ENCODE peak calls at places on chromosomes 1 and 21, in four cellular contexts. H is H7; Q is stimulated activated CD8-positive, alpha-beta memory T cell treated with anti-CD3 and anti-CD28 coated beads, Interleukin-15, amount 100 ng/mL, for 24 hours; W is HuH-7. E is an unnamed sample.

GRCh38 chr1:171641076-171641864 is 11.2 kb downstream of the MYOC start:
- DNase-seq in H (peak), Q (no peak), W (no peak), E (no peak)

GRCh38 chr1:198147216-198147615 is 9.6 kb upstream of the NEK7 start:
- DNase-seq in H (no peak), Q (no peak), W (no peak), E (no peak)

GRCh38 chr1:88890790-88891317 is 513 bp downstream of the GTF2B start:
- DNase-seq in H (peak), Q (no peak), W (peak), E (no peak)

GRCh38 chr1:104991702-104992101 is 1242.0 kb downstream of the AMY1C start:
- DNase-seq in H (no peak), Q (no peak), W (no peak), E (no peak)

GRCh38 chr1:81681570-81681969 is 119.2 kb upstream of the ADGRL2 start:
- DNase-seq in H (no peak), Q (no peak), W (no peak), E (no peak)

GRCh38 chr1:111705841-111706240 is 33.4 kb downstream of the INKA2 start:
- DNase-seq in H (no peak), Q (no peak), W (no peak), E (no peak)

GRCh38 chr1:109948285-109948630 is 36.3 kb upstream of the AHCYL1 start:
- DNase-seq in H (no peak), Q (no peak), W (no peak), E (no peak)

GRCh38 chr1:176552217-176552974 is 89.4 kb downstream of the PAPPA2 start:
- DNase-seq in H (no peak), Q (no peak), W (no peak), E (no peak)

GRCh38 chr1:35557118-35557610 is at the start of gene KIAA0319L:
- DNase-seq in H (peak), Q (no peak), W (peak), E (peak)

GRCh38 chr1:114113801-114114750 is 39.6 kb downstream of the SYT6 start:
- DNase-seq in H (no peak), Q (no peak), W (no peak), E (no peak)

GRCh38 chr1:51736702-51737101 is 119.8 kb downstream of the OSBPL9 start:
- DNase-seq in H (no peak), Q (no peak), W (no peak), E (no peak)

GRCh38 chr1:98054367-98054701 is 133.5 kb upstream of the DPYD start:
- DNase-seq in H (no peak), Q (no peak), W (no peak), E (no peak)

GRCh38 chr1:36759355-36759754 is 275.0 kb downstream of the GRIK3 start:
- DNase-seq in H (no peak), Q (no peak), W (no peak), E (no peak)

GRCh38 chr1:27102707-27103468 is 52.0 kb downstream of the SLC9A1 start:
- DNase-seq in H (peak), Q (peak), W (peak), E (peak)

GRCh38 chr21:45525910-45526306 is 16.3 kb downstream of the SLC19A1 start:
- DNase-seq in H (no peak), Q (no peak), W (no peak), E (no peak)

GRCh38 chr1:22930235-22930912 is 42.3 kb downstream of the LACTBL1 start:
- DNase-seq in H (peak), Q (no peak), W (peak), E (peak)

GRCh38 chr21:28464095-28464494 is 528.6 kb downstream of the LTN1 start:
- DNase-seq in H (no peak), Q (no peak), W (no peak), E (no peak)

GRCh38 chr1:89989099-89989498 is 5.8 kb upstream of the ZNF326 start:
- DNase-seq in H (no peak), Q (no peak), W (no peak), E (no peak)

GRCh38 chr1:70311369-70311768 is 43.2 kb downstream of the ANKRD13C start:
- DNase-seq in H (no peak), Q (no peak), W (no peak), E (no peak)